ENCODE peak calls at places on chromosomes 4 and X, in six cellular contexts. J is uterus; R is CD4-positive, alpha-beta memory T cell; S is IMR-90; T is transverse colon; B is DND-41. Y is an unnamed sample. For H3K27me3, the result is how much of the 10 kb centered on the place peaks cover.

GRCh38 chrX:153762636-153763173 is 1.3 kb upstream of the PLXNB3 start:
- DNase-seq in T (no peak), S (no peak), J (no peak), B (no peak), R (no peak), Y (no peak)

GRCh38 chrX:68424719-68425118 is 8.6 kb downstream of the OPHN1 start:
- DNase-seq in J (no peak), T (no peak), R (no peak), S (no peak), B (no peak), Y (no peak)

GRCh38 chrX:135477576-135477975 is 42.9 kb upstream of the INTS6L start:
- DNase-seq in T (peak), J (peak), R (peak), B (peak), S (peak), Y (peak)

GRCh38 chr4:39305902-39306677 is 60.1 kb downstream of the RFC1 start:
- DNase-seq in T (no peak), S (no peak), B (no peak), R (no peak), J (no peak), Y (no peak)

GRCh38 chrX:151935358-151935757 is 22.7 kb downstream of the MAGEA4 start:
- DNase-seq in R (no peak), T (no peak), S (no peak), J (no peak), B (no peak), Y (no peak)

GRCh38 chr4:156241896-156242295 is 288.2 kb upstream of the CTSO start:
- DNase-seq in R (no peak), S (no peak), B (no peak), J (no peak), T (no peak), Y (no peak)

GRCh38 chr4:152929888-152930287 is 6.2 kb upstream of the FHDC1 start:
- DNase-seq in R (no peak), B (no peak), J (no peak), S (no peak), T (no peak), Y (no peak)

GRCh38 chrX:47059142-47059874 is 18.9 kb upstream of the RGN start:
- DNase-seq in S (no peak), R (no peak), J (no peak), T (no peak), B (no peak), Y (no peak)

GRCh38 chr4:174211611-174212044 is 71.8 kb downstream of the FBXO8 start:
- DNase-seq in T (no peak), J (no peak), R (no peak), S (no peak), B (no peak), Y (no peak)

GRCh38 chr4:124711469-124712416 is 789 bp downstream of the ANKRD50 start:
- DNase-seq in S (peak), T (peak), R (peak), B (peak), J (peak), Y (peak)

GRCh38 chr4:148007303-148007702 is 275.4 kb downstream of the ARHGAP10 start:
- DNase-seq in S (peak), J (peak), R (no peak), B (no peak), T (no peak), Y (no peak)

GRCh38 chrX:107629533-107629909 is 1.2 kb downstream of the PRPS1 start:
- DNase-seq in S (peak), T (no peak), R (peak), J (no peak), B (peak), Y (no peak)

GRCh38 chr4:90002406-90003040 is 107.9 kb downstream of the MMRN1 start:
- DNase-seq in J (no peak), T (no peak), S (no peak), B (no peak), R (no peak), Y (no peak)

GRCh38 chr4:92183825-92184224 is 119.9 kb upstream of the GRID2 start:
- DNase-seq in S (no peak), B (no peak), R (no peak), J (no peak), T (no peak), Y (no peak)

GRCh38 chrX:148874621-148875020 is 374.2 kb downstream of the AFF2 start:
- DNase-seq in R (no peak), S (peak), B (no peak), J (no peak), T (no peak), Y (no peak)

GRCh38 chr4:98890698-98891097 is 38.2 kb downstream of the EIF4E start:
- DNase-seq in B (no peak), T (no peak), R (no peak), J (no peak), S (no peak), Y (no peak)

GRCh38 chr4:38837849-38838248 is 18.8 kb downstream of the TLR6 start:
- DNase-seq in B (no peak), R (peak), T (no peak), J (no peak), S (peak), Y (peak)

GRCh38 chrX:135528274-135528673 is 7.8 kb downstream of the INTS6L start:
- DNase-seq in J (no peak), R (no peak), T (peak), B (no peak), S (no peak), Y (no peak)

GRCh38 chr4:56240554-56241190 is 146.6 kb downstream of the AASDH start:
- DNase-seq in B (no peak), S (no peak), T (no peak), J (no peak), R (no peak), Y (no peak)

GRCh38 chr4:141038428-141038827 is 94.8 kb downstream of the RNF150 start:
- DNase-seq in B (no peak), S (no peak), T (no peak), J (no peak), R (no peak), Y (no peak)

GRCh38 chrX:131226591-131226990 is 62.5 kb downstream of the IGSF1 start:
- DNase-seq in S (no peak), B (no peak), J (no peak), T (no peak), R (no peak), Y (no peak)

GRCh38 chrX:133185119-133185518 is 33.0 kb downstream of the TFDP3 start:
- DNase-seq in J (no peak), T (no peak), S (no peak), B (no peak), R (no peak), Y (no peak)

GRCh38 chr4:22514001-22514400 is 1.9 kb downstream of the ADGRA3 start:
- DNase-seq in T (no peak), B (no peak), R (no peak), S (peak), J (no peak), Y (no peak)

GRCh38 chr4:129043523-129043922 is 49.8 kb downstream of the SCLT1 start:
- DNase-seq in R (no peak), J (no peak), T (no peak), S (peak), B (no peak), Y (no peak)

GRCh38 chr4:86935833-86936721 is 1.3 kb downstream of the AFF1 start:
- DNase-seq in T (peak), J (peak), R (peak), B (peak), S (peak), Y (peak)

GRCh38 chrX:77564824-77565223 is 117.6 kb downstream of the FGF16 start:
- DNase-seq in R (no peak), J (no peak), T (no peak), S (peak), B (no peak), Y (no peak)

GRCh38 chrX:47568656-47569295 is 7.8 kb downstream of the ARAF start:
- DNase-seq in J (no peak), S (no peak), R (peak), T (no peak), B (peak), Y (no peak)

GRCh38 chrX:122586831-122587230 is 597.2 kb upstream of the GRIA3 start:
- DNase-seq in B (no peak), S (no peak), J (no peak), T (no peak), R (no peak), Y (no peak)

GRCh38 chrX:128436397-128437103 is 384.3 kb upstream of the ACTRT1 start:
- DNase-seq in S (no peak), T (no peak), J (no peak), B (no peak), R (no peak), Y (no peak)

GRCh38 chrX:8191022-8191421 is 20.0 kb upstream of the VCX2 start:
- DNase-seq in S (no peak), T (peak), J (no peak), R (no peak), B (no peak), Y (no peak)

GRCh38 chr4:3530051-3530450 is 2.2 kb downstream of the LRPAP1 start:
- DNase-seq in T (no peak), B (no peak), S (no peak), R (no peak), J (no peak), Y (no peak)

DNA sequence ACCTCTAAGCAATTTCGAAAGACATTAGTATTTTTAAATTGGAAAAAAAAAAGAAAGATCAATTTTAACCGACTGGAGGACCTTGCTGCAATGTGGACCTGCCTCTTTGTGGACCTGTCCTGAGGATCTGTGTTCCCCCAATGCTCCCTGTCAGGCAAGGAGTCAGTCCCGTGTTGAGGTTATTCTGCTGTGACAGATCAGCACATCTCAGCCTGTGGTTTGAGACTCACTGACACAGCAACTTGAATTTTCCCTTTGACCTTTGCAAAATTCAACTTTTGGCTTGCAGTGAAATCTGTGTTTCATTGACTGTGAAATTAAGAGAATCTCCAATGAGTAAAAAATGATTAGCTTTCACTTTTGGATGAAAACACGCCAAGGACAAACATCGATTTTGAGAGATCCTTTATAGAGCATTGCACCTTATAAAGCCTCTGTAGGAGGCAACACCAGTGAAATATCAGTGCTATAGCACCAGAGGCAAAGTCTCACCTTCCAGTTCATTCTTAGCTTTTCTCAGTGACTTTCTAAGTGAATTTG is 186.9 kb downstream of the GPAT3 start:
- DNase-seq in B (no peak), R (no peak), S (no peak), J (no peak), T (no peak), Y (no peak)
- H3K27me3 ChIP-seq in B (under half), R (under half), S (under half), J (under half), T (under half), Y (under half)

DNA sequence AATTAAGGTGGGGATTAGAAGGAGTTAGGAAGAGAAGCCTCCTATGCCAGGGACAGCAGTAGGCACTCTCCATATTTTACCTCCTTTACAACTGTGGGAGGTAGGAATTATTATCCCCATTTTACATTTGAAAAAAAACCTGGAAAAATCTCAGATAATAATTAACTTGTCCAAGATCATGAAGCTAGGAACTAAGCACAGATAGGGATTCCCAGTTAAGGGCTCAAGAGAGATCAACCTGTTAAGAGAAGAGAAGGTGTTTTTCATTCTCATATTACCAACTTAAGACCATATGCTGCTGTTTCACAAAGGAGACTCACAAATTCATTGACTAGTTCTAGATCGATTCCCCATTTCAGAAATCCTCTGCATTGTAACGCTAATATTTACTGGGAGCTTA is 16.1 kb upstream of the FAM47E start:
- DNase-seq in S (no peak), B (no peak), J (no peak), R (no peak), T (no peak), Y (no peak)
- H3K27ac ChIP-seq in S (no peak), B (no peak), J (no peak), R (no peak), T (peak), Y (no peak)

DNA sequence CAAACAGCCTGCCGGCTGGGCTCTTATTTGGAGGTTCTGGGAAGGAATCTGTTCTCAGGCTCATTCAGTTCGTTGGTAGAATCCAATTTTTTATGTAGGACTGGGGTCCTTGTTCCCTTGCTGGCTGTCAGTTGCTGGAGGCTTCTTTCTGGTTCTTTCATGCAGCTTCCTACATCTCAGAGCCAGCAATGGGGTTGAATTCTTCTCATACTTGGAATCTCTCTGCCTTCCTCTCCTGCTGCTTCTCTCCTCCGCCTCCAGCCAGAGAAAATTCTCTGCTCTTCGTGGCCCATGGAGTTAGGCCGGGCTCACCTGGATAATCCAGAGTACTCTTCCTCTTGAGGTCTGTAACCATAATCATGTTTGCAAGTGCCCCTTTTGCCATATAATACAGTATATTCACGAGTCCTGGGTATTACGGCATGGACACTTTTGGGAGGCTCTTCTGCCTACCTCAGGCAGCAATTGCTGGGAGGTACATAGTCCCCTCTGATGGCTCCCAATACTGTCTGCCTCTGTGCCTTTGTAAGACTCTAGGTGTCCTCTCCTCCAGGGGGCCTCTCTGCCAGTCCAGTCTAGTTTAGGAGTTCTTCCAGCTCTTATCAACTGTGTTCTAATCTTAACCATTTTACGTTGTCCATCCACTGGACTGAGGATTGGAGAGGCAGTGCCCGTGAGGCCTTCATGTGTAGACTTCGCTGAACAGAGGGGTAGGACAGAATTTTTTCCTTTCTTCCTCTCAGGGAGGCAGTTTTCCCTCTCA is 2.2 kb downstream of the TRMT44 start:
- DNase-seq in T (no peak), R (no peak), B (no peak), S (no peak), J (no peak), Y (no peak)
- H3K4me3 ChIP-seq in T (no peak), R (no peak), B (no peak), S (no peak), J (no peak), Y (no peak)

GRCh38 chrX:51440365-51440764 is 56.0 kb downstream of the NUDT11 start:
- DNase-seq in J (no peak), T (no peak), S (no peak), R (no peak), B (no peak), Y (no peak)
- H3K27me3 ChIP-seq in J (under half), T (under half), S (under half), R (under half), B (under half), Y (under half)

GRCh38 chrX:118536687-118537461 is 41.3 kb downstream of the DOCK11 start:
- DNase-seq in J (no peak), S (peak), B (peak), T (no peak), R (peak), Y (peak)

GRCh38 chrX:118536204-118536603 is 40.6 kb downstream of the DOCK11 start:
- DNase-seq in T (no peak), R (no peak), S (no peak), J (no peak), B (no peak), Y (no peak)

GRCh38 chrX:118540342-118540741 is 44.7 kb downstream of the DOCK11 start:
- DNase-seq in S (no peak), J (no peak), B (no peak), R (no peak), T (no peak), Y (no peak)

GRCh38 chrX:118530537-118530936 is 34.9 kb downstream of the DOCK11 start:
- DNase-seq in B (no peak), R (no peak), J (no peak), T (no peak), S (peak), Y (no peak)

GRCh38 chrX:118534716-118535493 is 39.3 kb downstream of the DOCK11 start:
- DNase-seq in B (no peak), R (no peak), S (no peak), J (no peak), T (no peak), Y (no peak)
- H3K27ac ChIP-seq in B (no peak), R (no peak), S (no peak), J (no peak), T (no peak), Y (no peak)

GRCh38 chr4:75071241-75071778 is 138.4 kb downstream of the PARM1 start:
- DNase-seq in R (no peak), J (no peak), T (no peak), S (no peak), B (no peak), Y (no peak)

GRCh38 chr4:75069493-75070074 is 136.7 kb downstream of the PARM1 start:
- DNase-seq in B (no peak), R (no peak), S (no peak), J (no peak), T (no peak), Y (no peak)
- H3K4me3 ChIP-seq in B (no peak), R (no peak), S (no peak), J (no peak), T (no peak), Y (no peak)

GRCh38 chr4:2057382-2058065 is 1.6 kb upstream of the NAT8L start:
- DNase-seq in S (no peak), R (no peak), B (no peak), J (no peak), T (no peak), Y (no peak)
- H3K27me3 ChIP-seq in S (half or more), R (under half), B (under half), J (under half), T (half or more), Y (under half)